ENCODE peak calls at places on chromosomes 2 and 18, in nine cellular contexts. B is NCI-H524; F is transverse colon; Q is stimulated activated CD8-positive, alpha-beta memory T cell treated with anti-CD3 and anti-CD28 coated beads, Interleukin-4, amount 100 ng/mL, for 4 hours; Z is mesenteric fat pad; W is iris pigment epithelial cell; P is ACHN; X is D341Med; N is right cardiac atrium. E is an unnamed sample.

GRCh38 chr18:30499721-30500120 is 542.8 kb downstream of the DSC3 start:
- DNase-seq in B (no peak), F (no peak), Q (no peak), Z (no peak), W (no peak), P (no peak), X (no peak), N (no peak), E (no peak)

GRCh38 chr2:36672199-36672598 is 24.3 kb upstream of the VIT start:
- DNase-seq in B (no peak), F (no peak), Q (no peak), Z (no peak), W (peak), P (peak), X (no peak), N (no peak), E (no peak)

GRCh38 chr2:53994735-53995538 is 24.1 kb upstream of the PSME4 start:
- DNase-seq in B (no peak), F (no peak), Q (no peak), Z (no peak), W (no peak), P (no peak), X (no peak), N (no peak), E (no peak)

GRCh38 chr2:217804786-217805678 is 197.8 kb downstream of the TNS1 start:
- DNase-seq in B (no peak), F (no peak), Q (no peak), Z (no peak), W (peak), P (no peak), X (no peak), N (no peak), E (no peak)

GRCh38 chr2:98607741-98608117 is 583 bp downstream of the COA5 start:
- DNase-seq in B (no peak), F (no peak), Q (no peak), Z (no peak), W (peak), P (peak), X (no peak), N (no peak), E (no peak)

GRCh38 chr2:62785216-62785615 is 79.7 kb downstream of the EHBP1 start:
- DNase-seq in B (no peak), F (no peak), Q (no peak), Z (no peak), W (peak), P (no peak), X (no peak), N (no peak), E (no peak)

GRCh38 chr2:105515581-105516415 is 116.9 kb upstream of the FHL2 start:
- DNase-seq in B (no peak), F (no peak), Q (no peak), Z (no peak), W (no peak), P (no peak), X (no peak), N (peak), E (peak)

GRCh38 chr2:40348038-40348437 is 103.9 kb downstream of the SLC8A1 start:
- DNase-seq in B (no peak), F (no peak), Q (no peak), Z (no peak), W (no peak), P (no peak), X (no peak), N (no peak), E (no peak)

GRCh38 chr18:46167971-46168370 is 63.8 kb downstream of the HAUS1 start:
- DNase-seq in B (no peak), F (peak), Q (no peak), Z (peak), W (no peak), P (no peak), X (no peak), N (no peak), E (peak)

GRCh38 chr2:177245010-177245422 is 19.5 kb downstream of the NFE2L2 start:
- DNase-seq in B (no peak), F (no peak), Q (no peak), Z (no peak), W (peak), P (peak), X (no peak), N (no peak), E (no peak)

GRCh38 chr2:238868616-238869292 is 20.9 kb downstream of the TWIST2 start:
- DNase-seq in B (peak), F (peak), Q (no peak), Z (peak), W (peak), P (no peak), X (no peak), N (peak), E (peak)

GRCh38 chr2:173401716-173402326 is 47.1 kb downstream of the CDCA7 start:
- DNase-seq in B (peak), F (no peak), Q (no peak), Z (no peak), W (no peak), P (peak), X (peak), N (no peak), E (no peak)